ENCODE peak calls at places on chromosomes 6 and 20, in eight cellular contexts. H, O, J, R, U, I, N and G are unnamed samples.
A peak's percentile ranks its signal among the peaks of the same experiment; 100 is the strongest.

GRCh38 chr20:56328861-56329260 is 29.9 kb upstream of the FAM210B start:
- DNase-seq in H (no peak), O (no peak), J (peak; percentile 25), R (no peak), U (peak; percentile 29), I (no peak), N (peak; percentile 12), G (no peak)

GRCh38 chr6:98467902-98468301 is 366.5 kb upstream of the POU3F2 start:
- DNase-seq in H (no peak), O (no peak), J (no peak), R (no peak), U (no peak), I (no peak), N (no peak), G (no peak)

GRCh38 chr20:51447097-51447764 is 95.3 kb downstream of the NFATC2 start:
- DNase-seq in H (peak; percentile 84), O (peak; percentile 95), J (no peak), R (peak; percentile 62), U (peak; percentile 95), I (peak; percentile 91), N (no peak), G (no peak)

GRCh38 chr20:18705906-18706305 is 107.7 kb upstream of the SCP2D1 start:
- DNase-seq in H (no peak), O (no peak), J (no peak), R (no peak), U (peak; percentile 52), I (no peak), N (no peak), G (no peak)

GRCh38 chr6:74356385-74356784 is 660.4 kb downstream of the CD109 start:
- DNase-seq in H (no peak), O (no peak), J (no peak), R (no peak), U (peak; percentile 17), I (no peak), N (no peak), G (no peak)

GRCh38 chr20:63505723-63506122 is 6.8 kb upstream of the EEF1A2 start:
- DNase-seq in H (no peak), O (no peak), J (no peak), R (no peak), U (no peak), I (no peak), N (no peak), G (no peak)

GRCh38 chr6:156883497-156884252 is 106.5 kb downstream of the ARID1B start:
- DNase-seq in H (no peak), O (no peak), J (no peak), R (no peak), U (no peak), I (no peak), N (peak; percentile 63), G (no peak)

GRCh38 chr6:170111141-170111664 is 179.7 kb downstream of the DLL1 start:
- DNase-seq in H (no peak), O (no peak), J (no peak), R (peak; percentile 9), U (no peak), I (no peak), N (no peak), G (no peak)

GRCh38 chr20:48744515-48744914 is 83.3 kb downstream of the PREX1 start:
- DNase-seq in H (no peak), O (no peak), J (no peak), R (no peak), U (no peak), I (no peak), N (no peak), G (no peak)

GRCh38 chr6:79699606-79700005 is 68.5 kb downstream of the SH3BGRL2 start:
- DNase-seq in H (no peak), O (no peak), J (no peak), R (no peak), U (no peak), I (no peak), N (no peak), G (no peak)

GRCh38 chr20:63134201-63134612 is 81.7 kb downstream of the YTHDF1 start:
- DNase-seq in H (no peak), O (no peak), J (no peak), R (peak; percentile 40), U (no peak), I (no peak), N (peak; percentile 5), G (no peak)

GRCh38 chr20:49913399-49914047 is 1.8 kb downstream of the SPATA2 start:
- DNase-seq in H (no peak), O (no peak), J (no peak), R (no peak), U (no peak), I (no peak), N (no peak), G (no peak)

GRCh38 chr6:121436172-121436965 is 923 bp downstream of the GJA1 start:
- DNase-seq in H (no peak), O (no peak), J (peak; percentile 24), R (no peak), U (no peak), I (no peak), N (no peak), G (no peak)

GRCh38 chr6:104995989-104996617 is 39.2 kb downstream of the LIN28B start:
- DNase-seq in H (peak; percentile 1), O (peak; percentile 38), J (peak; percentile 24), R (no peak), U (no peak), I (no peak), N (no peak), G (no peak)

GRCh38 chr6:128410584-128410983 is 109.8 kb downstream of the PTPRK start:
- DNase-seq in H (no peak), O (no peak), J (no peak), R (no peak), U (no peak), I (no peak), N (no peak), G (no peak)

GRCh38 chr6:28808383-28808782 is 115.4 kb downstream of the TRIM27 start:
- DNase-seq in H (no peak), O (no peak), J (no peak), R (no peak), U (no peak), I (no peak), N (no peak), G (no peak)

GRCh38 chr20:41004561-41005360 is 23.9 kb upstream of the TOP1 start:
- DNase-seq in H (no peak), O (peak; percentile 18), J (no peak), R (no peak), U (no peak), I (no peak), N (peak; percentile 65), G (no peak)

GRCh38 chr20:54151073-54151436 is 22.7 kb downstream of the CYP24A1 start:
- DNase-seq in H (no peak), O (no peak), J (no peak), R (no peak), U (no peak), I (no peak), N (no peak), G (no peak)

GRCh38 chr6:46221221-46221793 is 50.5 kb upstream of the ENPP5 start:
- DNase-seq in H (peak; percentile 18), O (peak; percentile 40), J (peak; percentile 58), R (no peak), U (peak; percentile 11), I (no peak), N (peak; percentile 79), G (no peak)

DNA sequence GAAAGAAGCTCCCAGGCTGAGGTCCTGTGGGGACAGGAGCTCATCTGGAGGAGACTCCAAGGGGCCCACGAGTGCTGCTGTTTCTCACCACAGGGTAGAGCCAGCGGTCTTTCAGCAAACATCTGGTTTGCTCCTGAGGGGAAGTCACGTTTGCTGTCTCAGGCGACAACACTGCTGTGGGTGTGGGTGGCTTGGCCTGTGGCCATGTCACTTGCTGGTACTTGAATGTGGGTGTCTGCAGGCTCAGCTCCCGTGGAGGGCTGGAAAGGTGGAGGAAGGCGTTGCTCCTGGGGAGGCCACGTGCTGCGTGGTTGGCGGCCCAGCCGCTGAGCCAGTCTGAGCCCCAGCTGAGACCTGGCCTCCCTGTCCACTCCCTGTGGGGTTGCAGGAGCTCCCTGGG is 52.8 kb upstream of the MPC1 start:
- DNase-seq in H (no peak), O (no peak), J (no peak), R (no peak), U (no peak), I (no peak), N (no peak), G (no peak)
- TF ChIP-seq CTCF in H (no peak), O (peak; percentile 9), J (no peak), R (no peak), U (peak; percentile 40), I (no peak), N (peak; percentile 14), G (no peak)

DNA sequence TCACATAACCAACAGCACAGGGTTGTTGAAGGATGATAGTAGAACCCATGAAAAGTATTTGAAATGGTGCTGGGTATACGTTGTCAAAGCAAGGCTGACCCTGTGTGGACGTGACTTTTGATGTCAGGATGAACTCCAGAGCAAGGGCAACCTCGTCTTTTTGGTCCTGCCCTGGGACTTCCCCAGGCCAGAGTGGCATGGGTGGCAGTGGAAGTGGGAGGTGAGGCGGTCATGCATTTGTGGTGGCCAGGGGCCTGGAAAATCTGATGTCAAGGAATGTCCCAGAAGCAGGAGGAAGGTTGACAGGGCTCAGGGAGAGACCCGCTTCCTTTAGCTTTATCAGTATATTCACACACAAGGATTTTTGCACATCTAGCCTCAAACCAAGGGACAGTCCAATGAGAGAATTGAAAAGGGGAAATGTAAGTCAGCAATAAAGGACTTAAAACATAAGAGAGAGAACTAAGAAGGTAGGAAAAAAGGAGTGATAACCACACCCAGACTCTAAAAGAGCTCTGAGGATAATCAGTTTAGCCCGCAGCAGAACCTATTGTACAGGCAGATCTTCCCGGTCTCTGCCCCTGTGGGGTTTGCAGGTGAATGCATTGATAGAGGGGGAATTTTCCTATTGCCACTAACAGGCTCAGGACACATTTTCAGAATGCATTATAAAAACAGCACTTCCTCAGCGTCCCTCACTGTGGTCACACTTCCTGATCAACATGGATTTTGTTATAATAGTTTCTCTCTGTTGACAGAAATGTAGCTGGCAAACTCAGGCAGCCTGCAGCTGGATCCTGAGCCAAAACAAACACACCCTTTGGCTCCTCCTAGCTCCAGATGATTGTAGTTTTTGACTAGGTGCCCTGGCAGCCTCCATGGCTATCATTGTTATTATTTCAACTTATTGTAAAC is 98.7 kb upstream of the HDGFL1 start:
- DNase-seq in H (peak; percentile 5), O (peak; percentile 70), J (peak; percentile 24), R (no peak), U (peak; percentile 60), I (no peak), N (no peak), G (no peak)
- TF ChIP-seq CTCF in H (no peak), O (no peak), J (peak; percentile 20), R (no peak), U (peak; percentile 38), I (no peak), N (no peak), G (no peak)

DNA sequence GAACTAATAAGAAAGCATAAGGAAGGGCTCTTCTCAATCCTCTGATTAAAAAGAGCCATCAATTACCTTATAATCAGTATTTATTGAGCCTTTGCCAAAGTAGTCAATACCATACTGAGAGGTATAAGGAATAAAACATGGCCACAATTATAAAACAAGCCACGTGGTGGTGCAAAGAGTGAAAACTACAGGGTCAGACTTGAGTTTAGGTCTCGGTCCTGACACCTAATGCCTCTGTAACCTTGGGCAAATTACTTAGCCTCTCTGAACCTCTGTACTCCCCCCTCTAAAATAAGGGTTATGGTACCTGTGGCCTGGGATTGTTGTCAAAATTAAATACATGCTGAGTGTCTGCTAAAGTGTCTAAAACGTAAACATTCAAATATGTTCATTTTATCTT is 11.8 kb downstream of the TRIM10 start:
- DNase-seq in H (no peak), O (no peak), J (no peak), R (no peak), U (no peak), I (no peak), N (peak; percentile 8), G (no peak)
- TF ChIP-seq CTCF in H (no peak), O (no peak), J (peak; percentile 3), R (no peak), U (no peak), I (no peak), N (peak; percentile 40), G (no peak)

GRCh38 chr6:7389451-7390217 is at the start of the genes CAGE1 and RIOK1:
- DNase-seq in H (peak; percentile 68), O (peak; percentile 95), J (peak; percentile 97), R (peak; percentile 97), U (peak; percentile 96), I (peak; percentile 97), N (peak; percentile 94), G (peak; percentile 93)
- TF ChIP-seq CTCF in H (peak; percentile 2), O (peak; percentile 11), J (peak; percentile 25), R (no peak), U (peak; percentile 27), I (no peak), N (no peak), G (no peak)